ENCODE peak calls at places on chromosomes 3 and 15, in four cellular contexts. L is GM12878, E is HepG2, O is K562. Q is an unnamed sample.

GRCh38 chr3:114624676-114625181 is 330.9 kb downstream of the TIGIT start:
- DNase-seq in O (no peak), E (peak), L (no peak), Q (peak)

GRCh38 chr3:55521086-55522060 is 34.3 kb upstream of the WNT5A start:
- DNase-seq in E (no peak), L (no peak), O (no peak), Q (no peak)

GRCh38 chr3:127775398-127776109 is 46.8 kb downstream of the MGLL start:
- DNase-seq in E (no peak), L (no peak), O (no peak), Q (no peak)

GRCh38 chr15:85872125-85872524 is 77.4 kb upstream of the KLHL25 start:
- DNase-seq in E (no peak), L (no peak), O (no peak), Q (no peak)

GRCh38 chr3:71944482-71944881 is 159.5 kb upstream of the PROK2 start:
- DNase-seq in O (no peak), E (no peak), L (no peak), Q (no peak)

GRCh38 chr3:14434105-14434504 is 31.7 kb downstream of the SLC6A6 start:
- DNase-seq in E (no peak), L (no peak), O (no peak), Q (no peak)

GRCh38 chr3:114092151-114093000 is 35.8 kb downstream of the QTRT2 start:
- DNase-seq in O (no peak), E (no peak), L (no peak), Q (no peak)

GRCh38 chr3:123993818-123994217 is 1.9 kb upstream of the ROPN1 start:
- DNase-seq in E (no peak), O (no peak), L (no peak), Q (no peak)

GRCh38 chr15:68354923-68355322 is 77.0 kb downstream of the ITGA11 start:
- DNase-seq in O (peak), L (no peak), E (peak), Q (no peak)

GRCh38 chr3:43378066-43378935 is 92.0 kb downstream of the SNRK start:
- DNase-seq in E (peak), O (peak), L (peak), Q (peak)

GRCh38 chr3:13785351-13785750 is 94.5 kb downstream of the WNT7A start:
- DNase-seq in L (no peak), E (no peak), O (no peak), Q (no peak)

GRCh38 chr3:66472313-66473134 is 28.3 kb downstream of the LRIG1 start:
- DNase-seq in O (no peak), L (peak), E (no peak), Q (no peak)

GRCh38 chr15:48966595-48967301 is 3.0 kb upstream of the SHC4 start:
- DNase-seq in L (peak), O (no peak), E (no peak), Q (no peak)

GRCh38 chr3:123295171-123295900 is 93.6 kb downstream of the SEC22A start:
- DNase-seq in E (no peak), O (no peak), L (no peak), Q (no peak)

GRCh38 chr3:46098319-46098761 is 71.1 kb upstream of the XCR1 start:
- DNase-seq in L (peak), O (no peak), E (no peak), Q (no peak)
- TF ChIP-seq BHLHE40 in L (peak), O (no peak), E (no peak), Q (no peak)

DNA sequence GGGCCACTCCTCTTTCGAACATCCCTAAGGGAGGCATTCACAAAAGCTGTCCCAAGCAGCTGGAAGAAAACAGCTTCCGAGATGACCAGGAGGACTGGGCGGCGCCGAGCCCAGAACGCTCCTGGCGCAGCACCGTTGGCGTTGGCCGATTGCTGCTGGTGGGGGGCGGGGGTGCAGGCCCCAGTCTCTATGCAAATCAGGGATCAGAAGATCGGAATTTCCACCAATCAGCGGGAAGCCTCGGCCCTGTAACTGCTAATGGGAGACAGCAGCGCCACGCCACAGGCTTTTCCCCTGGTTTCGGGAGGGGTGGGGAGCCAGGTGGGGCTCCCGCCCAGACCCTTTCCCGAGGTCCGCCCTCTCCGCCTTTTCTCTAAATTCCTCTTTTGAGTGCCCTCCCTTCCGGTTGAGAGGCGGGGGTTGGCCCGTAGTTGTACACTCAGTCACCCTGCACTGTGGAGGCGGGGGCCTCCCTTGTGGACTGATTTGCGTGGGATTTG is 27.0 kb downstream of the HMCES start:
- DNase-seq in O (peak), E (no peak), L (no peak), Q (no peak)
- TF ChIP-seq FOXM1 in O (peak), E (no peak), L (no peak), Q (no peak)

DNA sequence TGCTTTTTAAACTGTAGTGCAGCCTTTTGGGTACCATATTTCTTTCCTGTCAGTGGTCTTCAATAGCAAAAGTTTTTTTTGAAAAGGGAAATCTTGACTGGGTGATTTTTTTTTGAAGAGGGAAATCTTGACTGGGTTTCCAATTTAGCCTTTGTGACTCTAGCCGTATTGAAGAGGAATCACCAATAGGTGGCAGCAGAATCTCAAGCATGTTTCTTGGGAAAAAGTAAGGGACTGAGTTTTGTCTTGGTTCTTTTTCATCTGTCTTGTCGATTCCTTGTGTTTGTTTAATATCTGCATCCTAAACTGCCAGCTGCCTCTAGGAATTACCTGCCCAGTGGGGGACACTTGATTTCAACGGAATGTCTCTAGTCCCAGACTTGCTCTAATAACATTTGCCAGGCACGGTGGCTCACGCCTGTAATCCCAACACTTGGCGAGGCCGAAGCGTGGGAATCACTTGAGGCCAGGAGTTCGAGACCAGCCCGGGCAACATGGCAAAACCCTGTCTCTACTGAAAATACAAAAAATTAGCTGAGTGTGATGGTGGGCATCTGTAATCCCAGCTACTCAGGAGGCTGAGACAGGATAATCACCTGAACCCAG is 89.2 kb downstream of the RBPMS2 start:
- DNase-seq in L (no peak), E (peak), O (peak), Q (peak)
- TF ChIP-seq BHLHE40 in L (no peak), E (no peak), O (no peak), Q (no peak)

GRCh38 chr15:71250936-71251468 is 135.7 kb downstream of the THSD4 start:
- DNase-seq in O (no peak), L (no peak), E (no peak), Q (no peak)

GRCh38 chr15:71249986-71250385 is 134.7 kb downstream of the THSD4 start:
- DNase-seq in L (no peak), E (no peak), O (no peak), Q (no peak)

GRCh38 chr15:71252036-71252898 is 137.0 kb downstream of the THSD4 start:
- DNase-seq in L (no peak), E (no peak), O (no peak), Q (peak)

GRCh38 chr15:71254503-71254902 is 139.2 kb downstream of the THSD4 start:
- DNase-seq in E (no peak), O (no peak), L (no peak), Q (no peak)

DNA sequence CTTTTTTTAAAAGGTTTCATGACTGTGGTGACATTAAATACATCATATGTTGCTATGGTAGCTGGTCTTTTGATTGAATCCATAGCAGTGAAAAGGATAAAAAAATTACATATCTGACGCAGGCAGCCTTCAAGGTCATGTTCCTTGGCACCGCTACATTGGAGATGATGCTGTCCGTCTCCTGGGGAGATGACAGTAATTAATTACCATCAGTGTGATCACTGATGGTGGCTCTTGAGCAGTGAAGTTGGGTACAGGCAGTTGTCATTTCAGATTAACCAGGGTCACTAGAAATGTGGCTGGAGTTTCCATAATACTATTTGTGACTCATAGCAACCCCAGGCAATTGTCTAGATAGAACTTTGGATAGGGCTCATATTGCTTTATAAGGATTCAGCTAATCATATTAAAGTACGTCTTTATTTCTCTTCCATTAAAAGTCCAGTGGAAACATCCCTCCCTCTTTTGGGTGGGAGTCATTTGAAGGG is 136.3 kb downstream of the THSD4 start:
- DNase-seq in L (no peak), E (no peak), O (no peak), Q (no peak)
- TF ChIP-seq FOXM1 in L (no peak), E (no peak), O (no peak), Q (no peak)

GRCh38 chr3:38632989-38633388 is 16.5 kb downstream of the SCN5A start:
- DNase-seq in E (no peak), O (no peak), L (no peak), Q (no peak)
- TF ChIP-seq BHLHE40 in E (no peak), O (no peak), L (no peak), Q (no peak)

GRCh38 chr15:80317389-80318169 is 65.6 kb upstream of the CTXND1 start:
- DNase-seq in O (no peak), E (peak), L (no peak), Q (no peak)
- TF ChIP-seq FOXM1 in O (no peak), E (no peak), L (no peak), Q (no peak)

GRCh38 chr3:143600762-143601161 is 247.5 kb downstream of the SLC9A9 start:
- DNase-seq in O (no peak), L (no peak), E (no peak), Q (no peak)
- TF ChIP-seq BHLHE40 in O (no peak), L (no peak), E (no peak), Q (no peak)

DNA sequence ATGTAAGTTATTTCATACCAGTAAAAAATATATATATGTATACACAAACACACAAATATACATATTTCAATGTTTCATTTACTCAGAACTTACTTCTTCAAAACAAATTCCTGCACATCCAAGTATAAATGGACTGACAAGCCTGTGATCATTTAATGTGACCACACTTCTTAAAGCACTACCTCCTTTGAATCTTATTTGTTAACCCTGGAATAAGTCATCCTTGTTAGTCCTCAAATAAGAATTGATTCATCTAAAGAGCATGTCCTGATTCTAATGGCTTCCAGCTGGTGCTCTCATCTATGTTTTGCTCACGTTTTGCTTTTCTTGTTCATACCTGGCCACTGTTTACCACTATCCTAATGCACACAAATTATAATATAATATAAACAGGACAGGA is 103.9 kb upstream of the UBP1 start:
- DNase-seq in E (no peak), L (no peak), O (no peak), Q (no peak)
- TF ChIP-seq FOXM1 in E (no peak), L (no peak), O (no peak), Q (no peak)

Q was measured in HEK293T.